ENCODE peak calls at places on chromosomes 1 and 21, in four cellular contexts. G is cardiac muscle cell, W is uterus, C is Peyer's patch. X is an unnamed sample. For H3K9me3, the result is how much of the 10 kb centered on the place peaks cover.

GRCh38 chr1:15261155-15262002 is 14.4 kb downstream of the FHAD1 start:
- DNase-seq in G (peak), W (no peak), C (peak), X (peak)

GRCh38 chr1:172997941-172998361 is 52.8 kb downstream of the TNFSF18 start:
- DNase-seq in G (peak), W (no peak), C (no peak), X (no peak)

GRCh38 chr1:1264868-1265272 is 8.8 kb downstream of the UBE2J2 start:
- DNase-seq in G (peak), W (no peak), C (no peak), X (no peak)

GRCh38 chr1:24853656-24854055 is 76.4 kb downstream of the RUNX3 start:
- DNase-seq in G (no peak), W (no peak), C (no peak), X (no peak)

GRCh38 chr1:198610362-198610761 is 28.5 kb upstream of the PTPRC start:
- DNase-seq in G (no peak), W (no peak), C (no peak), X (no peak)

GRCh38 chr1:39871796-39872195 is 11.5 kb downstream of the TRIT1 start:
- DNase-seq in G (no peak), W (no peak), C (no peak), X (no peak)

GRCh38 chr21:36544545-36544944 is 64.6 kb upstream of the CLDN14 start:
- DNase-seq in G (no peak), W (no peak), C (no peak), X (no peak)

GRCh38 chr21:44994581-44995171 is 54.8 kb downstream of the SLX9 start:
- DNase-seq in G (no peak), W (no peak), C (no peak), X (peak)

GRCh38 chr21:45377866-45378257 is 27.1 kb upstream of the COL18A1 start:
- DNase-seq in G (no peak), W (no peak), C (no peak), X (no peak)

GRCh38 chr1:121458291-121459048 is 273.7 kb downstream of the SRGAP2C start:
- DNase-seq in G (no peak), W (no peak), C (no peak), X (no peak)

GRCh38 chr1:217881131-217881543 is 250.0 kb downstream of the SPATA17 start:
- DNase-seq in G (no peak), W (no peak), C (no peak), X (no peak)

GRCh38 chr1:154524881-154525280 is 22.7 kb upstream of the SHE start:
- DNase-seq in G (no peak), W (no peak), C (no peak), X (no peak)

GRCh38 chr1:2442676-2443075 is 30.3 kb upstream of the PEX10 start:
- DNase-seq in G (peak), W (no peak), C (no peak), X (no peak)

GRCh38 chr1:147204080-147204479 is 21.1 kb downstream of the FMO5 start:
- DNase-seq in G (no peak), W (no peak), C (no peak), X (no peak)

GRCh38 chr1:151713874-151714273 is 2.7 kb downstream of the CELF3 start:
- DNase-seq in G (no peak), W (no peak), C (no peak), X (no peak)

GRCh38 chr21:42836767-42837301 is 42.5 kb downstream of the WDR4 start:
- DNase-seq in G (no peak), W (peak), C (peak), X (no peak)

GRCh38 chr1:1852619-1853414 is 38.1 kb downstream of the GNB1 start:
- DNase-seq in G (no peak), W (no peak), C (no peak), X (no peak)

GRCh38 chr1:109636201-109636952 is 16.7 kb downstream of the AMPD2 start:
- DNase-seq in G (peak), W (no peak), C (no peak), X (no peak)

GRCh38 chr21:28334407-28334806 is 658.3 kb downstream of the LTN1 start:
- DNase-seq in G (no peak), W (no peak), C (no peak), X (no peak)

GRCh38 chr1:45490121-45490622 is 791 bp downstream of the TESK2 start:
- DNase-seq in G (peak), W (no peak), C (no peak), X (no peak)

GRCh38 chr1:19461352-19461645 is 24.0 kb downstream of the CAPZB start:
- DNase-seq in G (no peak), W (no peak), C (no peak), X (no peak)

GRCh38 chr1:64654519-64655341 is 90.1 kb upstream of the RAVER2 start:
- DNase-seq in G (peak), W (peak), C (no peak), X (no peak)

GRCh38 chr1:24551910-24552571 is 3.8 kb upstream of the NCMAP start:
- DNase-seq in G (peak), W (no peak), C (no peak), X (no peak)

GRCh38 chr1:178362784-178363183 is 134.0 kb downstream of the CLEC20A start:
- DNase-seq in G (peak), W (no peak), C (no peak), X (no peak)

GRCh38 chr1:230071316-230071715 is 4.3 kb downstream of the GALNT2 start:
- DNase-seq in G (no peak), W (no peak), C (peak), X (no peak)

GRCh38 chr21:37527103-37527502 is 160.5 kb downstream of the DYRK1A start:
- DNase-seq in G (no peak), W (no peak), C (no peak), X (no peak)

GRCh38 chr1:5220881-5221280 is 566.5 kb downstream of the AJAP1 start:
- DNase-seq in G (no peak), W (no peak), C (no peak), X (no peak)

GRCh38 chr1:211036701-211037494 is 97.0 kb downstream of the KCNH1 start:
- DNase-seq in G (peak), W (no peak), C (no peak), X (no peak)

GRCh38 chr1:90850925-90851710 is 134.0 kb upstream of the BARHL2 start:
- DNase-seq in G (peak), W (peak), C (peak), X (peak)

GRCh38 chr1:4695241-4695640 is 40.8 kb downstream of the AJAP1 start:
- DNase-seq in G (no peak), W (no peak), C (no peak), X (no peak)

GRCh38 chr1:229907884-229908633 is 159.0 kb upstream of the GALNT2 start:
- DNase-seq in G (no peak), W (no peak), C (no peak), X (no peak)

GRCh38 chr1:201254625-201255469 is 28.5 kb upstream of the PKP1 start:
- DNase-seq in G (peak), W (peak), C (peak), X (peak)

GRCh38 chr1:189706594-189706993 is 771.1 kb downstream of the BRINP3 start:
- DNase-seq in G (no peak), W (no peak), C (no peak), X (no peak)

DNA sequence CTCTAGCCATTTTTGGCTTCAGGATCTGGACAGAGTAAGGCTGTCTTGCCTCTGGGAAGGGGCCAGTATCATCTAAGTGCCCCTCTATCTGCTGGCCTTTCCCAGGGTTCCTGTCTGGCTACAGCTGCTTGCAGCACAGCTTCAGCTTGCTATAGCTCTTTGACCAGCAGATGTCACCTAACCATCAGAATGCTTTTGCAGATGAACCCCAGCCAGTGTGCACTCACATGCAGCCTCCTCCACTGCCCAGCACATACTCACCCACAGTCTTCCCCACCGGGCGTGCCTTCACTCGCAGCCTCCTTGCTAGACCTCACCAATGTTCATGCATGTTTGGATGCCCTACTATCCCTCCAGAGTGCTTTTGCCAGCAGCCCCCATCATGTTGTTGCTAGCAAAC is 769.0 kb downstream of the BRINP3 start:
- DNase-seq in G (peak), W (no peak), C (no peak), X (no peak)
- TF ChIP-seq CTCF in G (peak), W (no peak), C (no peak), X (no peak)

DNA sequence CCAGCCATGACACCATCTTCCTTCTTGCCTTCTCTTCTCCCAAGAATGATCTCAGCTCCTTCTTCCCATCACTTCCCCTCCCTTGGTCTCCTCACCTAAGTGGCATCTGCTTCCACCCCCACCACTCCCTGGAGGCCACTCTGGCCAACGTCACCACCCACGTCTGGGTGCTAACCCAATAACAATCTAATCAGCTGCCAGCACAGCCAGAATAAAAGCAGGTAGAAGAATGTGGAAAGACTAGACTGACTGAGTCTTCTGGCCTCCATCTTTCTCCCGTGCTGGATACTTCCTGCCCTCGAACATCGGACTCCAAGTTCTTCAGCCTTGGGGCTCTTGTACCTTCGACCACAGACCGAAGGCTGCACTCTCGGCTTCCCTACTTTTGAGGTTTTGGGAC is 245.3 kb upstream of the CSF3R start:
- DNase-seq in G (no peak), W (no peak), C (peak), X (no peak)
- H3K9me3 ChIP-seq in G (under half), W (under half), C (under half), X (under half)

GRCh38 chr1:41868241-41868953 is 50.3 kb downstream of the HIVEP3 start:
- DNase-seq in G (no peak), W (no peak), C (no peak), X (no peak)
- TF ChIP-seq CTCF in G (no peak), W (no peak), C (peak), X (no peak)

GRCh38 chr1:164240081-164240480 is 318.9 kb upstream of the PBX1 start:
- DNase-seq in G (peak), W (no peak), C (no peak), X (no peak)
- H3K9me3 ChIP-seq in G (under half), W (under half), C (under half), X (under half)

GRCh38 chr1:167158095-167158812 is 62.4 kb upstream of the POU2F1 start:
- DNase-seq in G (no peak), W (no peak), C (no peak), X (no peak)
- TF ChIP-seq CTCF in G (no peak), W (no peak), C (no peak), X (no peak)

X was measured in lower lobe of right lung.